ENCODE peak calls at places on chromosomes 1 and 21, in seven cellular contexts. Q is pancreas; D is CD8-positive, alpha-beta T cell; V is IMR-90; G is testis; S is left ventricle myocardium inferior; U is BJ. Z is an unnamed sample.

GRCh38 chr1:37940299-37940947 is 6.4 kb downstream of the INPP5B start:
- DNase-seq in Q (peak), D (no peak), V (no peak), G (no peak), S (no peak), U (no peak), Z (no peak)

GRCh38 chr21:35256468-35256988 is 207.4 kb upstream of the RUNX1 start:
- DNase-seq in Q (peak), D (no peak), V (peak), G (peak), S (peak), U (peak), Z (peak)

GRCh38 chr1:154866995-154867795 is 2.9 kb downstream of the KCNN3 start:
- DNase-seq in Q (no peak), D (no peak), V (peak), G (no peak), S (no peak), U (no peak), Z (peak)

GRCh38 chr1:116485976-116486375 is 84.8 kb downstream of the CD58 start:
- DNase-seq in Q (no peak), D (no peak), V (peak), G (no peak), S (no peak), U (no peak), Z (no peak)

GRCh38 chr1:158112994-158113758 is 67.5 kb upstream of the CD1D start:
- DNase-seq in Q (no peak), D (peak), V (peak), G (peak), S (peak), U (no peak), Z (peak)

GRCh38 chr1:162823771-162824525 is 33.4 kb downstream of the HSD17B7 start:
- DNase-seq in Q (no peak), D (no peak), V (no peak), G (no peak), S (no peak), U (no peak), Z (no peak)

GRCh38 chr1:18703041-18703621 is 72.5 kb downstream of the PAX7 start:
- DNase-seq in Q (no peak), D (no peak), V (no peak), G (peak), S (no peak), U (no peak), Z (no peak)

GRCh38 chr1:106756752-106757151 is 299.7 kb upstream of the PRMT6 start:
- DNase-seq in Q (no peak), D (no peak), V (no peak), G (no peak), S (no peak), U (no peak), Z (no peak)

GRCh38 chr21:17900281-17900989 is 81.3 kb upstream of the C21orf91 start:
- DNase-seq in Q (no peak), D (no peak), V (no peak), G (peak), S (peak), U (no peak), Z (no peak)

GRCh38 chr21:44930543-44930981 is 9.3 kb upstream of the SLX9 start:
- DNase-seq in Q (peak), D (peak), V (no peak), G (no peak), S (peak), U (no peak), Z (no peak)

GRCh38 chr1:118907466-118907865 is 80.7 kb downstream of the TBX15 start:
- DNase-seq in Q (no peak), D (no peak), V (no peak), G (no peak), S (no peak), U (no peak), Z (no peak)

GRCh38 chr1:7437036-7437435 is 334.1 kb upstream of the VAMP3 start:
- DNase-seq in Q (no peak), D (no peak), V (no peak), G (no peak), S (no peak), U (no peak), Z (no peak)

GRCh38 chr1:7434566-7434965 is 336.5 kb upstream of the VAMP3 start:
- DNase-seq in Q (no peak), D (no peak), V (no peak), G (no peak), S (no peak), U (no peak), Z (no peak)

GRCh38 chr1:7433896-7434295 is 337.2 kb upstream of the VAMP3 start:
- DNase-seq in Q (no peak), D (no peak), V (no peak), G (no peak), S (no peak), U (no peak), Z (no peak)

GRCh38 chr1:7436056-7437005 is 334.8 kb upstream of the VAMP3 start:
- DNase-seq in Q (no peak), D (no peak), V (no peak), G (no peak), S (no peak), U (no peak), Z (no peak)

DNA sequence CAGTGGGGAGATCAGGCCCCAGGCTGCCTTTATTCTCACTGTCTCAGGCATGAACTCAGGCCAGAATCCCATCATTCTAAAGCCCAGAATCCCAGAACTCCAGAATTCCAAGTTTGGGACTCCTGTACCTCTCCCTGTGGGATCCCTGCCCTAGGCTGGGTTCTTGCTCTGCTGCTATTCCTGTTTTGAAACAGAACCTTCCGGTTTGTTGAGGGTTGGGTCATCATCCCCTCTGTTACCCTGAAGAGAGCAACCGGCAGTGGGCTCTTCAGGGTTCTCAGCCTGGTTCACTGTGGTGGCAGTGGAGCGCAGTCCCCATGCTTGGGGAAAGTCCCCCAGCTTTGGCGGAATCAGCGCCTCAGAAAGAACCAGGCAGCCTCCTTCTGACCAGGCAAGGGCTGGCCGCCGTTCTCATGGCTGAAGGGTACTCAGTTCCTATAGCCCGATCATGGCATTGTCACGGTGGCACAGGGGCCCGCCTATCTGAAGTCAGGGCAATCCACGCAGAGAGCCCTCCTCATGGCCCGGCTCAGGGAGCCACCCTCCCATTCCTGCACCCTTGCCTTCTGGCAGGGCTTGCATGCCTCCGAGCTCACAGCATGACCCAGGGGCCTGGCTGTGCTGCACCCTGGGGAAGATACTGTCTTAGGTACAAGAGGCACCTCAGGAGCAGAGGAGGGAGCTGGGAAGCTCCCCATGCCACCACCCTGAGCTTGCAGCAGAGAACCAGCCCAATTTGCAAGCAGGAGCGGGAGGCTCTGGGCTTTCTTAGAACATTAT is 335.6 kb upstream of the VAMP3 start:
- DNase-seq in Q (no peak), D (no peak), V (no peak), G (no peak), S (no peak), U (no peak), Z (no peak)
- H3K4me3 ChIP-seq in Q (no peak), D (no peak), V (no peak), G (no peak), S (no peak), U (no peak), Z (no peak)

GRCh38 chr1:112744019-112744578 is 29.0 kb upstream of the PPM1J start:
- DNase-seq in Q (no peak), D (no peak), V (peak), G (peak), S (no peak), U (no peak), Z (peak)
- TF ChIP-seq CTCF in Q (peak), D (no peak), V (peak), G (no peak), S (peak), U (peak), Z (peak)

GRCh38 chr1:150185481-150185880 is 35.8 kb downstream of the PLEKHO1 start:
- DNase-seq in Q (no peak), D (no peak), V (no peak), G (no peak), S (no peak), U (no peak), Z (no peak)

GRCh38 chr1:150186789-150187559 is 37.3 kb downstream of the PLEKHO1 start:
- DNase-seq in Q (no peak), D (no peak), V (peak), G (no peak), S (no peak), U (no peak), Z (peak)

GRCh38 chr1:150192012-150192411 is 42.3 kb downstream of the PLEKHO1 start:
- DNase-seq in Q (no peak), D (no peak), V (peak), G (no peak), S (no peak), U (no peak), Z (peak)

GRCh38 chr1:150182233-150182632 is 32.5 kb downstream of the PLEKHO1 start:
- DNase-seq in Q (no peak), D (no peak), V (no peak), G (no peak), S (no peak), U (no peak), Z (no peak)

GRCh38 chr1:150187560-150187931 is 37.8 kb downstream of the PLEKHO1 start:
- DNase-seq in Q (no peak), D (no peak), V (no peak), G (no peak), S (no peak), U (no peak), Z (no peak)
- H3K4me3 ChIP-seq in Q (no peak), D (no peak), V (no peak), G (no peak), S (no peak), U (no peak), Z (no peak)

DNA sequence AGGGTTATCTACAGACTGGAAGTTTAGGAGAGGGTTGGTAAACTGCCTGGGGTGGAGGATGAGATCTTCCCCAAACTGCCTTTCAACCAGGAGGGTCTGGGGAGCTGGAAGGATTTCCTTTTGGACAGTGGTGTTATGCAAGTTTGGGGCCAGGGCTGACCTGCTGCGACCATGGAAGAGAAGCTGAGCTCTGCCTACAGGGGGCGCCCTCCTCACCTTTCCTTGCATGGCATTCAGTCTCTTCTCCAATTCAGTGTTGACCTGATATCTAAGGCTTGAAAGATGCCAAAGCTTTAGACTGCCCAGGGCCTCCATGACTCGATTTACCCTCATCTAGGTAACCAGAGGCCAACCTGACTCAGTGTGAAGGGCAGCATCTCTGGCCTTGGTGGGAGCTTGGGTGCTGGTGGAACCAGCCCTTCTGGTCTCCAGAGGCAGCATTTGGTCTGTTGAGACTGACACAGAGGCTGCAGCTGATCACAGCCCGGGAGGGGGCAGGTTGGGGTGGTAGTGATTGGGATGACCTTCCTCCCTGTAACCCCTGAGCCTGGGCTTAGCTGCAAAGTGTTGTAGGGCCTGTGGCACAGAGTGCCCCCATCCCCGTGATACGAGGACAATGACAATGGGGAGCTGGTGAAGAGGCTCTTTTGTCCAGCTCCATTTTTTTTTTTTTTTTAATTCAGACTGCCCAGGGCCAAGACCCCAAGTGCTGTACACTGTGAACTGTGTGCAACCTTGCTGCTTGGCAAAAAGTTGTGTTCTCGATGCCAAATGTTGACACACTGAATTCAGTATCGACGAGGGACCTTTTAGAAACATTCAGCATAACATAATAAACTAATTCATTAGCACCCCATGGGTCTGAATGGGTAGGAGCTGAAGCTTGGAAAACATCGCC is 169.9 kb downstream of the GRIK3 start:
- DNase-seq in Q (no peak), D (no peak), V (no peak), G (peak), S (no peak), U (no peak), Z (no peak)
- TF ChIP-seq CTCF in Q (no peak), D (no peak), V (no peak), G (peak), S (peak), U (no peak), Z (no peak)

DNA sequence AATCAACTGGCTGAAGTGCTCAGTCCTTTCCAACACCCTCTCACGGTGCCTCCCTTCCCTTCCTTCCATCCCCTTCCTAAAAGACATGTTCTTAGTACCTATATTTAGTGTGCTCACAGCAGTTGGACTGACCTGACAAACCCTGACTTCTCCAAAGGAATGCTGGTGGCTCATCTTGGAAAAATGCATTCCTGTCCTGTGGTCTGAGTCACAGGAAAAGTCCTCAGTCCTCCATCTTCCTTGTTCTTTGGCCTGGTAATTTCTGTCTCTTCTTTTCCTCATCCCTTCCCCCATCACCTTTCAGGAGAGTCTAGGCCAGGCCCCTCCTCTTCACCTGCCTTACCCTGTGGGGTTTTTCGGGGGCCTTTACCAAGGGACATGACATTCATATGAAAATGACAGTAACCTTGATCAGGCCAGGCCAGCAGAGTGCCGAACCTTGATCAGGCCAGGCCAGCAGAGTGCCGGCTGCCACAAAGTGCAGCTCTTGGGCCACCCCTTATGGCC is 7.2 kb downstream of the ATP1B1 start:
- DNase-seq in Q (no peak), D (no peak), V (peak), G (no peak), S (no peak), U (peak), Z (peak)
- H3K4me3 ChIP-seq in Q (no peak), D (no peak), V (no peak), G (no peak), S (peak), U (no peak), Z (no peak)

DNA sequence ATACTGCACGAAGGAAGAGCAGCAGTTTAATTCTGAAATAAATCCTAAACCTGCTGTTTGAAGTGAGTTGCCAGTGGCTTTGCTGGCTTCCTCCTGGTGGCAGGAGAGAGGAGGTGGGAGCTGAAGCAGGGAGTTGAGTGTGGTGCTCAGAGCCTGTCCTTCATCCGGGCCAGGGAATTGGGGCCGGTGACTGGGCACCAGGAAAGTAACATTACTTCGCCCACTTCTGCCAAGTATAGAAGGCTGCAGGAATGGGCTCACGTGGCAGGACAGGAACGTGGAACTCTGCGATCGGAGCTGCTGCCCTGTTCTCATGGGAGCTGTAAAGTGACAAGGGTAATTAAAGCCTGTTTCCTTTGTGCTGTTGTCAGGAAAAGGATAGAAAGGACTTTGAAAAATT is 8.7 kb downstream of the TOR3A start:
- DNase-seq in Q (no peak), D (no peak), V (no peak), G (no peak), S (no peak), U (no peak), Z (no peak)
- TF ChIP-seq CTCF in Q (no peak), D (no peak), V (peak), G (no peak), S (peak), U (no peak), Z (no peak)

GRCh38 chr1:19754482-19754881 is 45.2 kb downstream of the TMCO4 start:
- DNase-seq in Q (no peak), D (no peak), V (no peak), G (no peak), S (no peak), U (no peak), Z (no peak)

GRCh38 chr1:19750882-19751276 is 48.8 kb downstream of the TMCO4 start:
- DNase-seq in Q (no peak), D (no peak), V (no peak), G (no peak), S (no peak), U (no peak), Z (no peak)

GRCh38 chr1:19750101-19750881 is 49.4 kb downstream of the TMCO4 start:
- DNase-seq in Q (no peak), D (no peak), V (peak), G (no peak), S (no peak), U (no peak), Z (peak)

GRCh38 chr1:19749685-19750084 is 50.0 kb downstream of the TMCO4 start:
- DNase-seq in Q (no peak), D (no peak), V (no peak), G (no peak), S (no peak), U (no peak), Z (no peak)

GRCh38 chr1:19752083-19752696 is 47.5 kb downstream of the TMCO4 start:
- DNase-seq in Q (no peak), D (no peak), V (no peak), G (no peak), S (no peak), U (no peak), Z (no peak)
- H3K4me3 ChIP-seq in Q (no peak), D (no peak), V (no peak), G (no peak), S (no peak), U (no peak), Z (no peak)

GRCh38 chr1:17610085-17610484 is 70.6 kb downstream of the ARHGEF10L start:
- DNase-seq in Q (no peak), D (no peak), V (no peak), G (no peak), S (no peak), U (no peak), Z (no peak)

GRCh38 chr1:17606826-17607440 is 67.4 kb downstream of the ARHGEF10L start:
- DNase-seq in Q (peak), D (no peak), V (peak), G (peak), S (peak), U (no peak), Z (peak)

GRCh38 chr1:17605582-17606344 is 66.3 kb downstream of the ARHGEF10L start:
- DNase-seq in Q (no peak), D (no peak), V (peak), G (peak), S (peak), U (no peak), Z (peak)

GRCh38 chr1:17609529-17609928 is 70.0 kb downstream of the ARHGEF10L start:
- DNase-seq in Q (no peak), D (no peak), V (no peak), G (no peak), S (no peak), U (no peak), Z (no peak)

DNA sequence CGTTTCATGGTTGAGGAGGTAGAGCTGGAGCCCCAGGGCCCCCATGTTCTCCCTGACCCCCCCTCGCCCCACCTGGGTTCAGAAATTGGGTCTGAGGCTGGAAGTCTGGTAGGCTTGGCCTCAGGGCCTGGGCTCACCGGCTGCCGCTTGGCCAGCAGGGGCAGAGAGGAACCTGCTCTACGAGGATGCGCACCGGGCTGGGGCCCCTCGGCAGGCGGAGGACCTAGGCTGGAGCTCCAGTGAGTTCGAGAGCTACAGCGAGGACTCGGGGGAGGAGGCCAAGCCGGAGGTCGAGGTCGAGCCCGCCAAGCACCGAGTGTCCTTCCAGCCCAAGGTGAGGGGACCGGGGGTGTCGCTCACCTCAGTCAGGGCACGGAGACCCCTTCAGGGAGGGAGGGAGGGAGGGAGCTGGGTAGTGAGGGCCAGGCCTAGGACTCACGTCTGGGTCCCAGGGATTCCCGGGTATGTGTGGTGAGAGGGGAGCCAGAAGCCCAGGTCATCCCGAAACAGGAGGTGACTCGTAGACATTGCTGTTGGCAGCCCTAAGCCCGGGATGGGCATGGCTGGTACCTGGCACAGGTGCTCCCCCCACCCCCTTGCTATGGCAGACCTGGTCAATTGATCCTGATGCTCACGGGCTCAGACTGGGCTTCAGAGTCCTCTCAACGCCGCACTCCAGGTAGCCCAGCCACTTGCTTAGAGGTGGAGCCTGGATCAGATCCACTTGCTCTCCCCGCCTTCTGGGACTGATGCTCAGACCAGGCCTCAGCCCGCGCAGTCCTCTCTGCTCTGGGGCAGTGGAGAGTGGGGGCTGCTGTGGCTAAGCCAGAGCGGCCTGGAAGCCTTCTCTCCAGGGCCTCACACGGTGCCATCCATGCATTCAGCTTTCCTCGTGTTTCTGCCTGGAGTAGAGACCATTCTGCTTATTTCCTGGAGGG is 68.4 kb downstream of the ARHGEF10L start:
- DNase-seq in Q (no peak), D (no peak), V (no peak), G (no peak), S (no peak), U (no peak), Z (no peak)
- TF ChIP-seq CTCF in Q (no peak), D (no peak), V (no peak), G (no peak), S (no peak), U (no peak), Z (no peak)

GRCh38 chr1:218363141-218363540 is 18.0 kb downstream of the TGFB2 start:
- DNase-seq in Q (no peak), D (no peak), V (no peak), G (no peak), S (no peak), U (no peak), Z (no peak)
- H3K4me3 ChIP-seq in Q (no peak), D (no peak), V (no peak), G (no peak), S (no peak), U (no peak), Z (no peak)